ENCODE peak calls at places on chromosome 17, in seven cellular contexts. E is tibial nerve; A is mucosa of gallbladder; C is activated naive CD8-positive, alpha-beta T cell treated with anti-CD3 and anti-CD28 coated beads, Interleukin-2, amount 50 U/mL, for 24 hours; K is HTR-8/SVneo; P is Kasumi-1; J is cardiac muscle cell. B is an unnamed sample.
A peak's percentile ranks its signal among the peaks of the same experiment; 100 is the strongest.

GRCh38 chr17:72940511-72940910 is 152.0 kb downstream of the SLC39A11 start:
- DNase-seq in C (no peak), K (no peak), J (no peak), E (no peak), A (no peak), P (no peak), B (no peak)

GRCh38 chr17:40298726-40299125 is 10.3 kb upstream of the RARA start:
- DNase-seq in K (no peak), C (no peak), J (no peak), P (no peak), A (no peak), E (no peak), B (no peak)

GRCh38 chr17:74856113-74856512 is 3.6 kb downstream of the GRIN2C start:
- DNase-seq in A (no peak), E (no peak), C (no peak), J (no peak), K (no peak), P (no peak), B (peak; percentile 58)

GRCh38 chr17:62671553-62671952 is 44.1 kb downstream of the MRC2 start:
- DNase-seq in J (no peak), E (no peak), P (no peak), C (no peak), A (no peak), K (no peak), B (peak; percentile 36)

GRCh38 chr17:79925242-79925957 is 86.2 kb upstream of the CBX4 start:
- DNase-seq in K (no peak), A (peak; percentile 89), P (no peak), C (no peak), E (no peak), J (no peak), B (peak; percentile 89)

GRCh38 chr17:76726766-76727718 is at the start of gene METTL23:
- DNase-seq in C (peak; percentile 86), P (peak; percentile 55), K (peak; percentile 84), J (peak; percentile 79), E (peak; percentile 82), A (peak; percentile 84), B (peak; percentile 85)

GRCh38 chr17:36755586-36755985 is 154.2 kb downstream of the MRM1 start:
- DNase-seq in K (peak; percentile 33), A (no peak), J (peak; percentile 36), E (no peak), C (peak; percentile 53), P (no peak), B (peak; percentile 23)

GRCh38 chr17:59373879-59374495 is 42.5 kb downstream of the YPEL2 start:
- DNase-seq in P (no peak), C (no peak), A (no peak), E (peak; percentile 83), J (no peak), K (peak; percentile 39), B (no peak)

GRCh38 chr17:67434061-67434525 is 57.0 kb downstream of the PITPNC1 start:
- DNase-seq in J (no peak), C (peak; percentile 34), A (no peak), K (no peak), E (peak; percentile 32), P (peak; percentile 98), B (no peak)

GRCh38 chr17:48483471-48484131 is 47.2 kb downstream of the HOXB1 start:
- DNase-seq in E (no peak), K (peak; percentile 95), P (peak; percentile 93), A (peak; percentile 13), C (peak; percentile 29), J (no peak), B (peak; percentile 97)

GRCh38 chr17:51046527-51047384 is 73.9 kb downstream of the SPAG9 start:
- DNase-seq in C (no peak), P (peak; percentile 53), E (peak; percentile 70), A (peak; percentile 58), K (peak; percentile 21), J (peak; percentile 92), B (peak; percentile 92)

GRCh38 chr17:14373587-14374259 is 72.8 kb downstream of the HS3ST3B1 start:
- DNase-seq in K (peak; percentile 7), A (no peak), P (no peak), C (no peak), J (no peak), E (no peak), B (peak; percentile 82)

GRCh38 chr17:47846741-47847340 is 4.1 kb downstream of the SP6 start:
- DNase-seq in P (peak; percentile 31), J (peak; percentile 63), A (no peak), K (no peak), C (no peak), E (no peak), B (no peak)

GRCh38 chr17:27496501-27496943 is 40.3 kb downstream of the KSR1 start:
- DNase-seq in K (no peak), A (no peak), J (no peak), P (no peak), E (no peak), C (no peak), B (no peak)

GRCh38 chr17:1834378-1835149 is 4.8 kb downstream of the RPA1 start:
- DNase-seq in C (no peak), K (no peak), J (no peak), P (no peak), A (no peak), E (no peak), B (no peak)

GRCh38 chr17:57939797-57940196 is 15.4 kb downstream of the CUEDC1 start:
- DNase-seq in J (no peak), P (peak; percentile 91), K (no peak), A (no peak), E (no peak), C (peak; percentile 31), B (peak; percentile 41)

GRCh38 chr17:4492762-4493561 is 5.7 kb upstream of the SPNS2 start:
- DNase-seq in E (peak; percentile 42), A (peak; percentile 76), K (peak; percentile 58), C (peak; percentile 24), P (peak; percentile 23), J (peak; percentile 86), B (peak; percentile 64)

GRCh38 chr17:78748730-78749317 is 33.2 kb downstream of the CYTH1 start:
- DNase-seq in C (peak; percentile 72), A (peak; percentile 70), E (peak; percentile 69), J (no peak), P (peak; percentile 100), K (no peak), B (no peak)

GRCh38 chr17:74712756-74713155 is at the start of gene CD300LF:
- DNase-seq in J (no peak), P (peak; percentile 99), C (no peak), A (peak; percentile 34), E (peak; percentile 24), K (no peak), B (no peak)

GRCh38 chr17:6479626-6480324 is 35.5 kb downstream of the PIMREG start:
- DNase-seq in J (no peak), A (no peak), C (no peak), E (peak; percentile 13), K (no peak), P (no peak), B (no peak)

GRCh38 chr17:1264196-1264595 is 6.0 kb upstream of the BHLHA9 start:
- DNase-seq in J (no peak), A (no peak), P (no peak), K (no peak), E (no peak), C (no peak), B (no peak)

GRCh38 chr17:38914741-38915638 is 10.4 kb upstream of the LASP1NB start:
- DNase-seq in A (no peak), K (no peak), P (no peak), J (no peak), E (no peak), C (no peak), B (no peak)

GRCh38 chr17:44200478-44201155 is 933 bp upstream of the ATXN7L3 start:
- DNase-seq in K (peak; percentile 38), P (no peak), J (peak; percentile 80), C (no peak), E (no peak), A (no peak), B (no peak)

GRCh38 chr17:31510273-31511175 is 119.0 kb downstream of the RAB11FIP4 start:
- DNase-seq in K (no peak), E (no peak), P (no peak), A (no peak), J (no peak), C (peak; percentile 43), B (no peak)

GRCh38 chr17:72948115-72948514 is 144.4 kb downstream of the SLC39A11 start:
- DNase-seq in J (no peak), C (no peak), A (no peak), E (no peak), P (no peak), K (no peak), B (no peak)

GRCh38 chr17:3960764-3961163 is 3.5 kb downstream of the ATP2A3 start:
- DNase-seq in C (no peak), K (no peak), A (peak; percentile 45), J (peak; percentile 43), P (no peak), E (no peak), B (peak; percentile 45)

GRCh38 chr17:17079336-17079735 is 37.1 kb downstream of the MPRIP start:
- DNase-seq in E (no peak), P (no peak), J (peak; percentile 41), C (no peak), A (no peak), K (no peak), B (no peak)

GRCh38 chr17:28720247-28720996 is 637 bp downstream of the RPL23A start:
- DNase-seq in E (no peak), P (no peak), J (no peak), A (no peak), K (no peak), C (no peak), B (no peak)

GRCh38 chr17:61009619-61010018 is 332.0 kb downstream of the BCAS3 start:
- DNase-seq in C (no peak), J (peak; percentile 70), K (no peak), P (no peak), E (no peak), A (no peak), B (peak; percentile 13)

GRCh38 chr17:78127240-78127887 is 1.2 kb downstream of the TMC6 start:
- DNase-seq in E (peak; percentile 30), P (peak; percentile 99), C (peak; percentile 78), A (peak; percentile 58), J (peak; percentile 78), K (no peak), B (peak; percentile 80)

GRCh38 chr17:5885336-5885735 is 184.8 kb upstream of the WSCD1 start:
- DNase-seq in E (no peak), A (no peak), P (no peak), C (no peak), J (no peak), K (no peak), B (no peak)